ENCODE peak calls at places on chromosomes 12 and 14, in seven cellular contexts. One of them, this sample, is unnamed.

GRCh38 chr14:81198651-81199050 is 22.1 kb downstream of the GTF2A1 start:
- DNase-seq in stimulated activated CD8-positive, alpha-beta memory T cell treated with anti-CD3 and anti-CD28 coated beads, Interleukin-4, amount 100 ng/mL, for 1 hour: no peak
- DNase-seq in activated CD8-positive, alpha-beta memory T cell treated with anti-CD3 and anti-CD28 coated beads for 1 hour: no peak
- DNase-seq in naive thymus-derived CD8-positive, alpha-beta T cell: no peak
- DNase-seq in Peyer's patch: no peak
- DNase-seq in posterior cingulate gyrus: no peak
- DNase-seq in natural killer cell treated with Interleukin-12 subunit alpha and Interleukin-12 subunit beta and Interleukin-15 and Interleukin-18, amount 100 ng/mL, for 72 hours: no peak
- DNase-seq in this sample: no peak

GRCh38 chr12:15735837-15736615 is 53.2 kb downstream of the EPS8 start:
- DNase-seq in stimulated activated CD8-positive, alpha-beta memory T cell treated with anti-CD3 and anti-CD28 coated beads, Interleukin-4, amount 100 ng/mL, for 1 hour: no peak
- DNase-seq in activated CD8-positive, alpha-beta memory T cell treated with anti-CD3 and anti-CD28 coated beads for 1 hour: no peak
- DNase-seq in naive thymus-derived CD8-positive, alpha-beta T cell: no peak
- DNase-seq in Peyer's patch: no peak
- DNase-seq in posterior cingulate gyrus: no peak
- DNase-seq in natural killer cell treated with Interleukin-12 subunit alpha and Interleukin-12 subunit beta and Interleukin-15 and Interleukin-18, amount 100 ng/mL, for 72 hours: no peak
- DNase-seq in this sample: no peak

GRCh38 chr12:95473440-95473946 is 459 bp upstream of the METAP2 start:
- DNase-seq in stimulated activated CD8-positive, alpha-beta memory T cell treated with anti-CD3 and anti-CD28 coated beads, Interleukin-4, amount 100 ng/mL, for 1 hour: no peak
- DNase-seq in activated CD8-positive, alpha-beta memory T cell treated with anti-CD3 and anti-CD28 coated beads for 1 hour: no peak
- DNase-seq in naive thymus-derived CD8-positive, alpha-beta T cell: no peak
- DNase-seq in Peyer's patch: peak
- DNase-seq in posterior cingulate gyrus: peak
- DNase-seq in natural killer cell treated with Interleukin-12 subunit alpha and Interleukin-12 subunit beta and Interleukin-15 and Interleukin-18, amount 100 ng/mL, for 72 hours: no peak
- DNase-seq in this sample: peak

GRCh38 chr14:98953544-98954346 is 318.3 kb downstream of the BCL11B start:
- DNase-seq in stimulated activated CD8-positive, alpha-beta memory T cell treated with anti-CD3 and anti-CD28 coated beads, Interleukin-4, amount 100 ng/mL, for 1 hour: no peak
- DNase-seq in activated CD8-positive, alpha-beta memory T cell treated with anti-CD3 and anti-CD28 coated beads for 1 hour: no peak
- DNase-seq in naive thymus-derived CD8-positive, alpha-beta T cell: no peak
- DNase-seq in Peyer's patch: peak
- DNase-seq in posterior cingulate gyrus: no peak
- DNase-seq in natural killer cell treated with Interleukin-12 subunit alpha and Interleukin-12 subunit beta and Interleukin-15 and Interleukin-18, amount 100 ng/mL, for 72 hours: no peak
- DNase-seq in this sample: no peak

GRCh38 chr14:104977681-104978647 is at the start of gene AHNAK2:
- DNase-seq in stimulated activated CD8-positive, alpha-beta memory T cell treated with anti-CD3 and anti-CD28 coated beads, Interleukin-4, amount 100 ng/mL, for 1 hour: no peak
- DNase-seq in activated CD8-positive, alpha-beta memory T cell treated with anti-CD3 and anti-CD28 coated beads for 1 hour: no peak
- DNase-seq in naive thymus-derived CD8-positive, alpha-beta T cell: peak
- DNase-seq in Peyer's patch: peak
- DNase-seq in posterior cingulate gyrus: peak
- DNase-seq in natural killer cell treated with Interleukin-12 subunit alpha and Interleukin-12 subunit beta and Interleukin-15 and Interleukin-18, amount 100 ng/mL, for 72 hours: peak
- DNase-seq in this sample: peak

GRCh38 chr14:26401170-26401968 is 196.5 kb downstream of the NOVA1 start:
- DNase-seq in stimulated activated CD8-positive, alpha-beta memory T cell treated with anti-CD3 and anti-CD28 coated beads, Interleukin-4, amount 100 ng/mL, for 1 hour: no peak
- DNase-seq in activated CD8-positive, alpha-beta memory T cell treated with anti-CD3 and anti-CD28 coated beads for 1 hour: no peak
- DNase-seq in naive thymus-derived CD8-positive, alpha-beta T cell: no peak
- DNase-seq in Peyer's patch: no peak
- DNase-seq in posterior cingulate gyrus: no peak
- DNase-seq in natural killer cell treated with Interleukin-12 subunit alpha and Interleukin-12 subunit beta and Interleukin-15 and Interleukin-18, amount 100 ng/mL, for 72 hours: no peak
- DNase-seq in this sample: no peak

GRCh38 chr12:31736472-31736871 is 7.7 kb upstream of the AMN1 start:
- DNase-seq in stimulated activated CD8-positive, alpha-beta memory T cell treated with anti-CD3 and anti-CD28 coated beads, Interleukin-4, amount 100 ng/mL, for 1 hour: no peak
- DNase-seq in activated CD8-positive, alpha-beta memory T cell treated with anti-CD3 and anti-CD28 coated beads for 1 hour: no peak
- DNase-seq in naive thymus-derived CD8-positive, alpha-beta T cell: peak
- DNase-seq in Peyer's patch: no peak
- DNase-seq in posterior cingulate gyrus: no peak
- DNase-seq in natural killer cell treated with Interleukin-12 subunit alpha and Interleukin-12 subunit beta and Interleukin-15 and Interleukin-18, amount 100 ng/mL, for 72 hours: no peak
- DNase-seq in this sample: no peak

GRCh38 chr12:110917467-110917866 is 2.9 kb downstream of the MYL2 start:
- DNase-seq in stimulated activated CD8-positive, alpha-beta memory T cell treated with anti-CD3 and anti-CD28 coated beads, Interleukin-4, amount 100 ng/mL, for 1 hour: no peak
- DNase-seq in activated CD8-positive, alpha-beta memory T cell treated with anti-CD3 and anti-CD28 coated beads for 1 hour: no peak
- DNase-seq in naive thymus-derived CD8-positive, alpha-beta T cell: no peak
- DNase-seq in Peyer's patch: no peak
- DNase-seq in posterior cingulate gyrus: no peak
- DNase-seq in natural killer cell treated with Interleukin-12 subunit alpha and Interleukin-12 subunit beta and Interleukin-15 and Interleukin-18, amount 100 ng/mL, for 72 hours: no peak
- DNase-seq in this sample: no peak

GRCh38 chr12:27333311-27334009 is 824 bp downstream of the BMAL2 start:
- DNase-seq in stimulated activated CD8-positive, alpha-beta memory T cell treated with anti-CD3 and anti-CD28 coated beads, Interleukin-4, amount 100 ng/mL, for 1 hour: no peak
- DNase-seq in activated CD8-positive, alpha-beta memory T cell treated with anti-CD3 and anti-CD28 coated beads for 1 hour: no peak
- DNase-seq in naive thymus-derived CD8-positive, alpha-beta T cell: no peak
- DNase-seq in Peyer's patch: peak
- DNase-seq in posterior cingulate gyrus: peak
- DNase-seq in natural killer cell treated with Interleukin-12 subunit alpha and Interleukin-12 subunit beta and Interleukin-15 and Interleukin-18, amount 100 ng/mL, for 72 hours: peak
- DNase-seq in this sample: peak

GRCh38 chr14:101823081-101823480 is 61.6 kb downstream of the PPP2R5C start:
- DNase-seq in stimulated activated CD8-positive, alpha-beta memory T cell treated with anti-CD3 and anti-CD28 coated beads, Interleukin-4, amount 100 ng/mL, for 1 hour: no peak
- DNase-seq in activated CD8-positive, alpha-beta memory T cell treated with anti-CD3 and anti-CD28 coated beads for 1 hour: no peak
- DNase-seq in naive thymus-derived CD8-positive, alpha-beta T cell: peak
- DNase-seq in Peyer's patch: no peak
- DNase-seq in posterior cingulate gyrus: no peak
- DNase-seq in natural killer cell treated with Interleukin-12 subunit alpha and Interleukin-12 subunit beta and Interleukin-15 and Interleukin-18, amount 100 ng/mL, for 72 hours: no peak
- DNase-seq in this sample: no peak

GRCh38 chr14:92906823-92907222 is 16.1 kb upstream of the CHGA start:
- DNase-seq in stimulated activated CD8-positive, alpha-beta memory T cell treated with anti-CD3 and anti-CD28 coated beads, Interleukin-4, amount 100 ng/mL, for 1 hour: no peak
- DNase-seq in activated CD8-positive, alpha-beta memory T cell treated with anti-CD3 and anti-CD28 coated beads for 1 hour: no peak
- DNase-seq in naive thymus-derived CD8-positive, alpha-beta T cell: no peak
- DNase-seq in Peyer's patch: no peak
- DNase-seq in posterior cingulate gyrus: peak
- DNase-seq in natural killer cell treated with Interleukin-12 subunit alpha and Interleukin-12 subunit beta and Interleukin-15 and Interleukin-18, amount 100 ng/mL, for 72 hours: no peak
- DNase-seq in this sample: no peak